ENCODE peak calls at places on chromosomes 5 and 9, in six cellular contexts. One of them, this sample, is unnamed.
A peak's percentile ranks its signal among the peaks of the same experiment; 100 is the strongest.

GRCh38 chr9:110427497-110428104 is 89.9 kb upstream of the TXNDC8 start:
- DNase-seq in foreskin keratinocyte: no peak
- DNase-seq in coronary artery: no peak
- DNase-seq in ovary: peak; percentile 20
- DNase-seq in mesenchymal stem cell: peak; percentile 52
- DNase-seq in tibial artery: peak; percentile 29
- DNase-seq in this sample: peak; percentile 63

GRCh38 chr9:98374385-98375051 is 119.1 kb upstream of the TBC1D2 start:
- DNase-seq in tibial artery: no peak
- DNase-seq in foreskin keratinocyte: peak; percentile 46
- DNase-seq in ovary: no peak
- DNase-seq in coronary artery: no peak
- DNase-seq in mesenchymal stem cell: peak; percentile 55
- DNase-seq in this sample: peak; percentile 21

GRCh38 chr9:4750021-4750673 is 9.1 kb upstream of the AK3 start:
- DNase-seq in coronary artery: no peak
- DNase-seq in mesenchymal stem cell: peak; percentile 68
- DNase-seq in foreskin keratinocyte: no peak
- DNase-seq in ovary: no peak
- DNase-seq in tibial artery: no peak
- DNase-seq in this sample: no peak

GRCh38 chr9:86303316-86303975 is 21.1 kb upstream of the ISCA1 start:
- DNase-seq in mesenchymal stem cell: peak; percentile 19
- DNase-seq in ovary: no peak
- DNase-seq in tibial artery: no peak
- DNase-seq in coronary artery: no peak
- DNase-seq in foreskin keratinocyte: peak; percentile 59
- DNase-seq in this sample: no peak

GRCh38 chr5:84779206-84779605 is 394.5 kb upstream of the EDIL3 start:
- DNase-seq in foreskin keratinocyte: no peak
- DNase-seq in ovary: no peak
- DNase-seq in tibial artery: no peak
- DNase-seq in mesenchymal stem cell: peak; percentile 14
- DNase-seq in coronary artery: no peak
- DNase-seq in this sample: no peak

GRCh38 chr5:10227396-10227795 is 22.3 kb downstream of the ATPSCKMT start:
- DNase-seq in ovary: no peak
- DNase-seq in tibial artery: no peak
- DNase-seq in coronary artery: no peak
- DNase-seq in mesenchymal stem cell: no peak
- DNase-seq in foreskin keratinocyte: no peak
- DNase-seq in this sample: no peak

GRCh38 chr5:180471866-180472265 is 22.3 kb upstream of the CNOT6 start:
- DNase-seq in tibial artery: no peak
- DNase-seq in coronary artery: no peak
- DNase-seq in mesenchymal stem cell: no peak
- DNase-seq in foreskin keratinocyte: no peak
- DNase-seq in ovary: no peak
- DNase-seq in this sample: no peak

GRCh38 chr5:95610546-95610945 is 9.3 kb upstream of the GPR150 start:
- DNase-seq in tibial artery: no peak
- DNase-seq in mesenchymal stem cell: no peak
- DNase-seq in coronary artery: no peak
- DNase-seq in ovary: no peak
- DNase-seq in foreskin keratinocyte: no peak
- DNase-seq in this sample: no peak

GRCh38 chr9:12735669-12736068 is 39.2 kb upstream of the LURAP1L start:
- DNase-seq in coronary artery: no peak
- DNase-seq in mesenchymal stem cell: no peak
- DNase-seq in foreskin keratinocyte: no peak
- DNase-seq in ovary: no peak
- DNase-seq in tibial artery: no peak
- DNase-seq in this sample: no peak

GRCh38 chr5:81125959-81126358 is 107.2 kb upstream of the CKMT2 start:
- DNase-seq in ovary: peak; percentile 24
- DNase-seq in coronary artery: no peak
- DNase-seq in tibial artery: no peak
- DNase-seq in foreskin keratinocyte: no peak
- DNase-seq in mesenchymal stem cell: peak; percentile 2
- DNase-seq in this sample: no peak

GRCh38 chr9:93184439-93185221 is 691 bp downstream of the WNK2 start:
- DNase-seq in foreskin keratinocyte: no peak
- DNase-seq in coronary artery: no peak
- DNase-seq in ovary: no peak
- DNase-seq in tibial artery: no peak
- DNase-seq in mesenchymal stem cell: no peak
- DNase-seq in this sample: peak; percentile 33

GRCh38 chr9:108087781-108088180 is 598.2 kb upstream of the KLF4 start:
- DNase-seq in foreskin keratinocyte: no peak
- DNase-seq in tibial artery: no peak
- DNase-seq in mesenchymal stem cell: no peak
- DNase-seq in coronary artery: no peak
- DNase-seq in ovary: no peak
- DNase-seq in this sample: no peak

GRCh38 chr5:78953092-78953800 is 31.9 kb downstream of the ARSB start:
- DNase-seq in ovary: no peak
- DNase-seq in foreskin keratinocyte: peak; percentile 43
- DNase-seq in coronary artery: no peak
- DNase-seq in tibial artery: no peak
- DNase-seq in mesenchymal stem cell: peak; percentile 9
- DNase-seq in this sample: no peak

GRCh38 chr5:89878140-89878570 is 531.4 kb downstream of the CETN3 start:
- DNase-seq in foreskin keratinocyte: peak; percentile 42
- DNase-seq in ovary: no peak
- DNase-seq in mesenchymal stem cell: peak; percentile 92
- DNase-seq in tibial artery: no peak
- DNase-seq in coronary artery: no peak
- DNase-seq in this sample: no peak

GRCh38 chr5:10685103-10685502 is 75.9 kb downstream of the DAP start:
- DNase-seq in coronary artery: no peak
- DNase-seq in ovary: no peak
- DNase-seq in mesenchymal stem cell: no peak
- DNase-seq in foreskin keratinocyte: no peak
- DNase-seq in tibial artery: no peak
- DNase-seq in this sample: no peak

DNA sequence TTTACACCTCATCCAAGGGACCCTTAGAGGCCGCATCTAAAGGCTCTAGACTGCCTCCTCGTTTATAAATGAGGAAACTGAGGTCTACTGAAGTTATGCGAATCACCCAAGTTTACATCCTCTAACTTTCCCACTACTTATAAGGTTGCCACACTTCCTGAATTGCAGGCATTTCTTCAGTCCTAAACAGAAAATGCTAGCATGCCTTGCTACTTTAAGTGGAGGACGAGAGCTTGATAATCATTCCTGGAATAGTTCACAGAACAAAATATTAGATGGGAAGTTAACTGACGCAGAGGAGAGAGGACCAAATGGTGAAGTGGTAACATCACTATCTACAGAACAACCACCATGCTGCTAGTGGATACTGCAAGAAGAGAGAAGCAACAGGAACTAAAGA is 85.8 kb downstream of the GNAQ start:
- DNase-seq in coronary artery: no peak
- DNase-seq in mesenchymal stem cell: peak; percentile 70
- DNase-seq in foreskin keratinocyte: no peak
- DNase-seq in ovary: no peak
- DNase-seq in tibial artery: no peak
- DNase-seq in this sample: no peak
- H3K27ac ChIP-seq in coronary artery: peak overlapping the region; percentile 53
- H3K27ac ChIP-seq in mesenchymal stem cell: peak overlapping the region; percentile 13
- H3K27ac ChIP-seq in foreskin keratinocyte: no peak overlapping the region
- H3K27ac ChIP-seq in ovary: no peak overlapping the region
- H3K27ac ChIP-seq in tibial artery: peak overlapping the region; percentile 54
- H3K27ac ChIP-seq in this sample: peak overlapping the region; percentile 18

GRCh38 chr9:75552941-75553340 is 337.5 kb upstream of the PCSK5 start:
- DNase-seq in foreskin keratinocyte: no peak
- DNase-seq in tibial artery: no peak
- DNase-seq in mesenchymal stem cell: no peak
- DNase-seq in ovary: no peak
- DNase-seq in coronary artery: no peak
- DNase-seq in this sample: no peak
- H3K27ac ChIP-seq in foreskin keratinocyte: no peak overlapping the region
- H3K27ac ChIP-seq in tibial artery: no peak overlapping the region
- H3K27ac ChIP-seq in mesenchymal stem cell: no peak overlapping the region
- H3K27ac ChIP-seq in ovary: no peak overlapping the region
- H3K27ac ChIP-seq in coronary artery: no peak overlapping the region
- H3K27ac ChIP-seq in this sample: no peak overlapping the region

GRCh38 chr5:143434261-143435206 is 31.0 kb upstream of the NR3C1 start:
- DNase-seq in mesenchymal stem cell: no peak
- DNase-seq in foreskin keratinocyte: no peak
- DNase-seq in tibial artery: no peak
- DNase-seq in ovary: no peak
- DNase-seq in coronary artery: no peak
- DNase-seq in this sample: no peak
- H3K27ac ChIP-seq in mesenchymal stem cell: no peak overlapping the region
- H3K27ac ChIP-seq in foreskin keratinocyte: no peak overlapping the region
- H3K27ac ChIP-seq in tibial artery: no peak overlapping the region
- H3K27ac ChIP-seq in ovary: no peak overlapping the region
- H3K27ac ChIP-seq in coronary artery: peak overlapping the region; percentile 35
- H3K27ac ChIP-seq in this sample: no peak overlapping the region

DNA sequence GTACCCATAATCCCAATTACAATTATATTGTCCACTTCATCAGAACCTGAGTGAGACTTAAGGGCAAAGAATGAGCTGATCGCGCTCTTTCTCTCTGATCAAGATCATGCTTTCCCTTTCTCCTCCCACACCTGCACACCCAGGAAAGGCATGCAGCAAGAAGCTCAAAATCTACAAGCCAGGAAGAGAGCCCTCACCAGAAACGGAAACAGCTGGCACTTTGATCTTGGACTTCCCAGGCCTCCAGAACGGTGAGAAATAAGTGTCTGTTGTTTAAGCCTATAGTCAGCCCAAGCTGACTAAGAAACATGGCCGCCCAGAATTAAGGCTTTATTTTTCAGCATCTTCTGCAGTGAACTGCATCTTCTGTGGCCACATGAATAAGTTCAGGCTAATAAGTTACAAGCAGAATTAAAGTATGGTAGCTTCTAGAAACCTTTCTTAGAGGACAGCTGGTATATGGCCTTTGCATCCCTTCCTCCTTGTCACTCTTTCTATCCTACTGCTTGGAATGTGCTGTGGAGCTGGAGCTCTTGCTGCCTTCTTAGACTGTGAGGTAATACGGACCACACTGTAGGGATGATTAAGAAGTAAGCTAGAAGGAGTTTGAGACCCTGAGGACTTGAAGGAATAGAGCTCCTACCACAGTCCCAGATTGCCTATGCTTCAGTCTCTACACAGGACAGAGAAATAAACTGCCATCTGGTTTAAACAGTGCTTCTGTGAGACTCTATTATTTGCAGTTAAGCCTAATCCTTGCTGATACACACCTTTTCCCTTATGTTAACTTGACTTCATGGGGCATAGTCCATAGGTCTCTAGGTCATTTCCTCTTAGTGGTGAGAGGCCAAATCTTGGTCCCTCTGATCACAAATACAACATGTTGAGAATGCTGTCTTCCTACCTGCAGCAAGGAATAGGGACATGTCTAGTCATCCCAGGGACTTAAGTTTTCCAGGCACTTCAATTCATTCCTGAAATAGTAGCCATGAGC is 17.2 kb downstream of the OR2S2 start:
- DNase-seq in mesenchymal stem cell: no peak
- DNase-seq in ovary: no peak
- DNase-seq in tibial artery: no peak
- DNase-seq in foreskin keratinocyte: no peak
- DNase-seq in coronary artery: no peak
- DNase-seq in this sample: no peak
- H3K27ac ChIP-seq in mesenchymal stem cell: no peak overlapping the region
- H3K27ac ChIP-seq in ovary: no peak overlapping the region
- H3K27ac ChIP-seq in tibial artery: peak overlapping the region; percentile 14
- H3K27ac ChIP-seq in foreskin keratinocyte: no peak overlapping the region
- H3K27ac ChIP-seq in coronary artery: peak overlapping the region; percentile 5
- H3K27ac ChIP-seq in this sample: no peak overlapping the region

GRCh38 chr5:36135994-36136393 is 15.7 kb downstream of the LMBRD2 start:
- DNase-seq in tibial artery: no peak
- DNase-seq in foreskin keratinocyte: no peak
- DNase-seq in mesenchymal stem cell: no peak
- DNase-seq in coronary artery: no peak
- DNase-seq in ovary: no peak
- DNase-seq in this sample: no peak

GRCh38 chr5:36138900-36139683 is 12.6 kb downstream of the LMBRD2 start:
- DNase-seq in coronary artery: no peak
- DNase-seq in ovary: no peak
- DNase-seq in foreskin keratinocyte: no peak
- DNase-seq in tibial artery: no peak
- DNase-seq in mesenchymal stem cell: no peak
- DNase-seq in this sample: no peak

DNA sequence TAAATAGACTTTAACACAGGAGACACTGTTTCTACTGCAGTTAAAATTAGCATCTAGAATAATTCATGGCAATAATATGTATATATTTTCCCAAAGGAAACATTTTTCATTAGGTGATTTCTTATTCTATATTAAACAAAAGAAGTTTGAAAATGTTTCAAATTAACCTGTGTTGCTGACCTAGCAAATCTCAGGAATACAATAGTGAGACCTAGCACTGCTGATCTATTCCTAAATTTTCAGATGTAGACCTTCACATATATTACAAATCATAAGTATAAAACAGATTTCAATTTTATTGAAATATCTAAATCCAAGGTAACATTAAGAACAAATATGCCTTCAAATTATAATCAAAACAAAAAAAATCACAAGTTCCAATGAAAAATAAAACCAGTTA is 15.1 kb downstream of the LMBRD2 start:
- DNase-seq in mesenchymal stem cell: no peak
- DNase-seq in tibial artery: no peak
- DNase-seq in coronary artery: no peak
- DNase-seq in foreskin keratinocyte: no peak
- DNase-seq in ovary: no peak
- DNase-seq in this sample: no peak
- H3K27ac ChIP-seq in mesenchymal stem cell: no peak overlapping the region
- H3K27ac ChIP-seq in tibial artery: no peak overlapping the region
- H3K27ac ChIP-seq in coronary artery: no peak overlapping the region
- H3K27ac ChIP-seq in foreskin keratinocyte: no peak overlapping the region
- H3K27ac ChIP-seq in ovary: no peak overlapping the region
- H3K27ac ChIP-seq in this sample: no peak overlapping the region

GRCh38 chr9:76373173-76373771 is 21.0 kb downstream of the RFK start:
- DNase-seq in tibial artery: peak; percentile 44
- DNase-seq in foreskin keratinocyte: no peak
- DNase-seq in coronary artery: no peak
- DNase-seq in mesenchymal stem cell: peak; percentile 34
- DNase-seq in ovary: peak; percentile 30
- DNase-seq in this sample: peak; percentile 66

GRCh38 chr9:76372345-76372744 is 21.9 kb downstream of the RFK start:
- DNase-seq in coronary artery: no peak
- DNase-seq in mesenchymal stem cell: no peak
- DNase-seq in foreskin keratinocyte: no peak
- DNase-seq in ovary: no peak
- DNase-seq in tibial artery: no peak
- DNase-seq in this sample: no peak

GRCh38 chr9:76371901-76372300 is 22.3 kb downstream of the RFK start:
- DNase-seq in coronary artery: no peak
- DNase-seq in tibial artery: no peak
- DNase-seq in foreskin keratinocyte: no peak
- DNase-seq in mesenchymal stem cell: peak; percentile 54
- DNase-seq in ovary: no peak
- DNase-seq in this sample: no peak

GRCh38 chr9:76369583-76369982 is 24.6 kb downstream of the RFK start:
- DNase-seq in foreskin keratinocyte: no peak
- DNase-seq in mesenchymal stem cell: peak; percentile 43
- DNase-seq in ovary: peak; percentile 33
- DNase-seq in tibial artery: no peak
- DNase-seq in coronary artery: no peak
- DNase-seq in this sample: peak; percentile 30

GRCh38 chr9:76370656-76371055 is 23.6 kb downstream of the RFK start:
- DNase-seq in ovary: no peak
- DNase-seq in coronary artery: no peak
- DNase-seq in mesenchymal stem cell: no peak
- DNase-seq in tibial artery: no peak
- DNase-seq in foreskin keratinocyte: no peak
- DNase-seq in this sample: no peak
- H3K27ac ChIP-seq in ovary: no peak overlapping the region
- H3K27ac ChIP-seq in coronary artery: no peak overlapping the region
- H3K27ac ChIP-seq in mesenchymal stem cell: no peak overlapping the region
- H3K27ac ChIP-seq in tibial artery: no peak overlapping the region
- H3K27ac ChIP-seq in foreskin keratinocyte: no peak overlapping the region
- H3K27ac ChIP-seq in this sample: no peak overlapping the region